ENCODE peak calls at places on chromosomes 13 and 19, in six cellular contexts. Y is testis, N is esophagus squamous epithelium, F is psoas muscle, J is mammary epithelial cell, Z is RWPE1. G is an unnamed sample.

GRCh38 chr19:13441810-13442512 is 64.3 kb downstream of the CACNA1A start:
- DNase-seq in Y (peak; percentile 57), N (no peak), F (no peak), J (peak; percentile 21), Z (peak; percentile 58), G (no peak)

GRCh38 chr19:8357007-8357521 is 6.9 kb upstream of the ANGPTL4 start:
- DNase-seq in Y (no peak), N (no peak), F (peak; percentile 9), J (no peak), Z (no peak), G (no peak)

GRCh38 chr19:13784731-13785452 is 10.4 kb upstream of the ZSWIM4 start:
- DNase-seq in Y (peak; percentile 70), N (no peak), F (peak; percentile 87), J (peak; percentile 37), Z (peak; percentile 55), G (peak; percentile 60)

GRCh38 chr13:51838235-51838846 is 6.6 kb downstream of the TMEM272 start:
- DNase-seq in Y (no peak), N (no peak), F (no peak), J (no peak), Z (no peak), G (no peak)

GRCh38 chr13:49216334-49216733 is 3.8 kb upstream of the MLNR start:
- DNase-seq in Y (no peak), N (no peak), F (no peak), J (no peak), Z (no peak), G (no peak)

GRCh38 chr13:87129602-87130300 is 541.4 kb upstream of the SLITRK5 start:
- DNase-seq in Y (no peak), N (no peak), F (no peak), J (peak; percentile 52), Z (peak; percentile 3), G (no peak)

GRCh38 chr13:38202730-38203129 is 146.9 kb upstream of the UFM1 start:
- DNase-seq in Y (no peak), N (no peak), F (no peak), J (peak; percentile 78), Z (peak; percentile 17), G (no peak)

GRCh38 chr13:79346300-79346914 is 59.6 kb downstream of the RBM26 start:
- DNase-seq in Y (no peak), N (no peak), F (no peak), J (no peak), Z (no peak), G (no peak)

GRCh38 chr13:107866007-107866665 is 349.2 kb downstream of the LIG4 start:
- DNase-seq in Y (peak; percentile 48), N (no peak), F (no peak), J (peak; percentile 35), Z (no peak), G (no peak)

GRCh38 chr13:24682353-24682752 is 2.1 kb downstream of the ATP12A start:
- DNase-seq in Y (no peak), N (no peak), F (no peak), J (no peak), Z (no peak), G (no peak)

GRCh38 chr19:3849092-3849491 is 19.7 kb downstream of the ZFR2 start:
- DNase-seq in Y (no peak), N (no peak), F (no peak), J (peak; percentile 34), Z (peak; percentile 67), G (no peak)

GRCh38 chr19:1465191-1466016 is 13.6 kb downstream of the C19orf25 start:
- DNase-seq in Y (peak; percentile 78), N (no peak), F (peak; percentile 73), J (peak; percentile 52), Z (peak; percentile 61), G (no peak)

GRCh38 chr19:11196406-11197287 is 698 bp downstream of the KANK2 start:
- DNase-seq in Y (no peak), N (no peak), F (peak; percentile 71), J (no peak), Z (peak; percentile 62), G (no peak)

GRCh38 chr13:97165527-97166425 is 56.4 kb upstream of the MBNL2 start:
- DNase-seq in Y (peak; percentile 50), N (no peak), F (no peak), J (no peak), Z (no peak), G (no peak)

GRCh38 chr19:4972509-4973230 is 3.8 kb downstream of the KDM4B start:
- DNase-seq in Y (no peak), N (no peak), F (peak; percentile 19), J (peak; percentile 50), Z (no peak), G (no peak)

GRCh38 chr13:43057653-43058317 is 34.4 kb downstream of the DNAJC15 start:
- DNase-seq in Y (no peak), N (no peak), F (no peak), J (no peak), Z (no peak), G (no peak)

GRCh38 chr19:30590596-30591229 is 218.5 kb downstream of the ZNF536 start:
- DNase-seq in Y (no peak), N (no peak), F (no peak), J (no peak), Z (no peak), G (no peak)

GRCh38 chr13:41501281-41501680 is 43.9 kb downstream of the RGCC start:
- DNase-seq in Y (no peak), N (no peak), F (no peak), J (no peak), Z (no peak), G (no peak)

DNA sequence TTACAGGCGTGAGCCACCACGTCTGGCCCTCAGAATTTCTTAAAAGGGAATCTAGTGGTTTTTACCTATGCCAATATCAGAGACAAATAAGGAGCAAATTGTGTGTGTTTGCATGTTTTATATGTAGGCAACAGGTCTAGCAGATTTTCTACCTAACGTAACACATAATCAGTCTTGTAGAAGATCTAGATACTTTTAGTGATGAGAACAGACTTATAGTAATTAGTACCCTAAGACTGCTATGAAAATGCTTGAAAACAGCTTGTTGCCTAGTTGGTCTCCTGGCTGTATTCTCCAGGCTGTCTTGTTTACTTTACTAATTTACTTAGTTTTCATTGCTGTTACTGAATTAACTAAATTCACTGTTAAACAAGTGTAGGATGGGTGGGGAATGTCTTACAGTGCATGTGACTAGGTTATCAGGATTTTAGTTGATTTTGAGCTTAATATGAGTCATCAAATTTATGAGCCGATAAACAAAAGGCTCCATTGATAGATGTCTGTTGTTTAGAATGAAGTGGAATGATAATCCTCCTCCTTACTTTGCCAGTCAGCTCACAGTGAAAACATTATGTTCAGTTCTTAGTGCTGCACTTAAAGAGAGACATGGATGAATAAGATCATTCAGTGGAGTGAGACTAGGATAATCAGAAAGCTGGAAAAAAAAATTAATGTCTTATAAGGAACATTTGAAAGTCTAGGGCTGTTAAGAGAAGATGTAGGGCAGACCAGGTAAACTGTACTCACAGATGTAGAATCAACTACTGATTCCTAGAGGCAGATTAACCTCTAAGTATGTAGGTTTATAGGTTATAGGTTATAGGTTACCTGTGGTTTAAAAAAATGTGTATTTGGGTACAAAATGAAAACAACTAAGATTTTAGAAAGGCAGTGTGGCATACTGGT is 22.4 kb downstream of the GTF2F2 start:
- DNase-seq in Y (no peak), N (no peak), F (no peak), J (peak; percentile 81), Z (peak; percentile 64), G (no peak)
- H3K27ac ChIP-seq in Y (peak overlapping the region; percentile 73), N (no peak overlapping the region), F (no peak overlapping the region), J (peak overlapping the region; percentile 87), Z (peak overlapping the region; percentile 54), G (peak overlapping the region; percentile 87)

DNA sequence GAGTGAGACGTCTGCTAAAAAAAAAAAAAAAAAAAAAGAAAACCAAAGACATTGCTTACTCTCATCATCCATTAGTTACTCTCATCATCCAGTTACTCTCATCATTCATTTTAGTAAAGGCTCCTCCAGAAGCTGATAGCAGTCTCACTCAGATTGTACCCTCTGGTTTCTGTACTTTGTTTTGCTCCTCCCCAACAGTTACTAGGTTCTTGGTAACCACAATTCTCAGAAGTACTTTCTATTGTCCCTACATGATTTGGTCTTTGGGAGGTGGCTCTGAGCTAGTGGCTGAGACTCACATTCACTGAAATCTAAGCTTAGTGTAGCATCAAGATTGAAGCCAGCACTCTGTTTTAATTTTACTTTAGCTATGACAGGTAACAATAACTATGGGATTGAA is 14.3 kb downstream of the ERICH4 start:
- DNase-seq in Y (no peak), N (no peak), F (no peak), J (no peak), Z (no peak), G (no peak)
- H3K27ac ChIP-seq in Y (no peak overlapping the region), N (no peak overlapping the region), F (no peak overlapping the region), J (no peak overlapping the region), Z (no peak overlapping the region), G (no peak overlapping the region)

GRCh38 chr13:114100446-114101320 is 31.7 kb downstream of the RASA3 start:
- DNase-seq in Y (no peak), N (no peak), F (peak; percentile 63), J (no peak), Z (no peak), G (peak; percentile 19)
- H3K27ac ChIP-seq in Y (peak overlapping the region; percentile 75), N (no peak overlapping the region), F (peak overlapping the region; percentile 75), J (no peak overlapping the region), Z (peak overlapping the region; percentile 62), G (peak overlapping the region; percentile 42)

GRCh38 chr13:33483471-33483870 is 197.9 kb upstream of the STARD13 start:
- DNase-seq in Y (no peak), N (no peak), F (no peak), J (peak; percentile 85), Z (peak; percentile 52), G (no peak)
- H3K27ac ChIP-seq in Y (no peak overlapping the region), N (no peak overlapping the region), F (no peak overlapping the region), J (peak overlapping the region; percentile 56), Z (no peak overlapping the region), G (no peak overlapping the region)

GRCh38 chr19:23788415-23788814 is 29.7 kb upstream of the ZNF681 start:
- DNase-seq in Y (no peak), N (no peak), F (no peak), J (no peak), Z (no peak), G (no peak)

GRCh38 chr19:23787106-23787505 is 28.4 kb upstream of the ZNF681 start:
- DNase-seq in Y (no peak), N (no peak), F (no peak), J (peak; percentile 64), Z (no peak), G (no peak)

GRCh38 chr19:23783634-23784033 is 24.9 kb upstream of the ZNF681 start:
- DNase-seq in Y (no peak), N (no peak), F (no peak), J (no peak), Z (no peak), G (no peak)

GRCh38 chr19:23785982-23786381 is 27.3 kb upstream of the ZNF681 start:
- DNase-seq in Y (no peak), N (no peak), F (no peak), J (no peak), Z (no peak), G (no peak)

GRCh38 chr19:23784274-23784673 is 25.6 kb upstream of the ZNF681 start:
- DNase-seq in Y (no peak), N (no peak), F (no peak), J (no peak), Z (no peak), G (no peak)
- H3K27ac ChIP-seq in Y (no peak overlapping the region), N (no peak overlapping the region), F (no peak overlapping the region), J (no peak overlapping the region), Z (no peak overlapping the region), G (no peak overlapping the region)

GRCh38 chr13:52851153-52851962 is 2.9 kb upstream of the PCDH8 start:
- DNase-seq in Y (peak; percentile 67), N (no peak), F (no peak), J (no peak), Z (peak; percentile 34), G (no peak)
- H3K27ac ChIP-seq in Y (peak overlapping the region; percentile 62), N (no peak overlapping the region), F (no peak overlapping the region), J (no peak overlapping the region), Z (peak overlapping the region; percentile 84), G (peak overlapping the region; percentile 78)

GRCh38 chr13:71339010-71339409 is 528.0 kb downstream of the DACH1 start:
- DNase-seq in Y (no peak), N (no peak), F (no peak), J (no peak), Z (no peak), G (no peak)
- H3K27ac ChIP-seq in Y (no peak overlapping the region), N (no peak overlapping the region), F (no peak overlapping the region), J (no peak overlapping the region), Z (no peak overlapping the region), G (no peak overlapping the region)